ENCODE peak calls at places on chromosomes 4 and X, in four cellular contexts. S, P, N and W are unnamed samples. For H3K9me1, the result is how much of the 10 kb centered on the place peaks cover.

GRCh38 chrX:29762006-29762405 is 453.4 kb upstream of the MAGEB2 start:
- DNase-seq in P (no peak), S (no peak), N (no peak), W (no peak)

GRCh38 chrX:133745361-133745760 is 240.0 kb downstream of the GPC3 start:
- DNase-seq in P (no peak), S (no peak), N (no peak), W (no peak)

GRCh38 chrX:13151806-13152510 is 107.5 kb upstream of the FAM9C start:
- DNase-seq in N (peak), S (no peak), P (peak), W (no peak)

GRCh38 chr4:21792736-21793135 is 155.8 kb downstream of the KCNIP4 start:
- DNase-seq in N (no peak), P (no peak), S (no peak), W (no peak)

GRCh38 chr4:141851246-141851891 is 215.0 kb downstream of the IL15 start:
- DNase-seq in S (no peak), N (peak), P (no peak), W (no peak)

GRCh38 chrX:107576841-107577240 is 51.5 kb upstream of the PRPS1 start:
- DNase-seq in N (no peak), P (no peak), S (no peak), W (no peak)

GRCh38 chr4:28278676-28279075 is 1418.0 kb downstream of the STIM2 start:
- DNase-seq in P (peak), S (no peak), N (no peak), W (no peak)

GRCh38 chr4:4574792-4575191 is 32.9 kb upstream of the STX18 start:
- DNase-seq in N (peak), P (peak), S (no peak), W (no peak)

GRCh38 chr4:136637071-136637777 is 895.1 kb downstream of the PCDH18 start:
- DNase-seq in S (peak), N (peak), P (peak), W (no peak)

GRCh38 chr4:106256190-106256589 is 59.8 kb downstream of the TBCK start:
- DNase-seq in S (no peak), N (no peak), P (no peak), W (no peak)

GRCh38 chr4:8618421-8618820 is 25.9 kb downstream of the CPZ start:
- DNase-seq in P (no peak), N (no peak), S (no peak), W (no peak)

GRCh38 chr4:37562592-37562991 is 123.6 kb downstream of the RELL1 start:
- DNase-seq in N (peak), S (no peak), P (no peak), W (peak)

GRCh38 chr4:93646225-93646930 is 182.2 kb upstream of the ATOH1 start:
- DNase-seq in S (no peak), N (peak), P (no peak), W (no peak)

GRCh38 chr4:113328514-113328913 is 279.1 kb downstream of the ANK2 start:
- DNase-seq in S (peak), P (no peak), N (no peak), W (no peak)

GRCh38 chrX:51891245-51891644 is 2.2 kb upstream of the MAGED1 start:
- DNase-seq in P (no peak), S (no peak), N (no peak), W (no peak)

GRCh38 chr4:40916880-40917279 is 167.1 kb downstream of the NSUN7 start:
- DNase-seq in S (peak), P (peak), N (no peak), W (no peak)
- H3K9ac ChIP-seq in S (no peak), P (no peak), N (no peak), W (no peak)

DNA sequence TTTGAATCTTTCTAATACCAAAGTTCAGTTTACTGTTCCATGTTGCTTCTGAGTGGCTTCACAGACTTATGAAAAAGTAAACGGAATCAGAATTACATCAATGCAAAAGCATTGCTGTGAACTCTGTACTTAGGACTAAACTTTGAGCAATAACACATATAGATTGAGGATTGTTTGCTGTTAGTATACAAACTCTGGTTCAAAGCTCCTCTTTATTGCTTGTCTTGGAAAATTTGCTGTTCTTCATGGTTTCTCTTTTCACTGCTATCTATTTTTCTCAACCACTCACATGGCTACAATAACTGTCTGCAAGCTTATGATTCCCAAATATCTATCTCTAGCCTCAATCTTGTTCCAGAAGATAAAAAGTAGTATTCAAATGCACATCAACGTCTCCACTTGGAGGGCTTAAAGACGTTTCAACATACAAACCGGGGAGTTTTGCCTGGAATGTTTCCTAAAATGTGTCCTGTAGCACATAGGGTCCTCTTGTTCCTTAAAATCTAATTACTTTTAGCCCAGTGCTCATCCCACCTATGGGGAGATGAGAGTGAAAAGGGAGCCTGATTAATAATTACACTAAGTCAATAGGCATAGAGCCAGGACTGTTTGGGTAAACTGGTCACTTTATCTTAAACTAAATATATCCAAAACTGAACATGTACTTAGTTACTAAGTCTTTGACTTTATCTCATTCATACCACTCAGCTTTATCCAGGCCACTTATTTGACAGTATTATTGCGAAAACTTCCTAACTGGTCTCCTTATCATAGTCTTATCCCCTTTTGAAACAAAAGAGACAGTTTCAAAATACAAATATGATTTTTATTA is 3.6 kb upstream of the AFP start:
- DNase-seq in N (no peak), P (no peak), S (no peak), W (no peak)
- H3K27ac ChIP-seq in N (no peak), P (no peak), S (no peak), W (no peak)

GRCh38 chr4:74292111-74292870 is 16.0 kb upstream of the EPGN start:
- DNase-seq in S (no peak), P (no peak), N (peak), W (no peak)
- H3K9me1 ChIP-seq in S (under half), P (under half), N (under half), W (under half)

GRCh38 chr4:184408711-184409081 is 65.7 kb downstream of the IRF2 start:
- DNase-seq in N (no peak), P (no peak), S (no peak), W (no peak)
- H3K9ac ChIP-seq in N (no peak), P (no peak), S (no peak), W (no peak)

DNA sequence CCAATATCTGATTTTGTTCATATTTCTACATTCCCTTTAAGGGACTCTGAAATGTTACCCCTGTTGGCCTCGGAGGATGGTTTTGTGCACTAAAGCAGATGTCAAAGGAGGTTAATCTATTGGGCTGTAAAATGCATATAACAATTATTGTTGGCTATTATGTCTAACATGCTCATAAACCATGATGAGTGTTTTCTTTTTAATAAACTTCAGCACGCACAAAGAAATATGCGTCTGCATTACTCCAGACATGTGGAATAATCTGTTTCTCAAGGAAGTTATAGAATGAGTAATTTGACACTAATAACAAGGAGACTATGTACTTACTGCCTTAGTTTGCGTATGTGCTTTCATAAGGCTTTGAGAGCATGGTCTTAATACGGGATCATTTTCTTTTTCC is 89.9 kb downstream of the KLHL8 start:
- DNase-seq in N (no peak), S (no peak), P (no peak), W (no peak)
- H3K27ac ChIP-seq in N (no peak), S (no peak), P (no peak), W (no peak)

GRCh38 chrX:135481696-135482179 is 38.7 kb upstream of the INTS6L start:
- DNase-seq in P (no peak), S (no peak), N (no peak), W (no peak)

GRCh38 chrX:135476378-135476777 is 44.1 kb upstream of the INTS6L start:
- DNase-seq in N (no peak), P (no peak), S (no peak), W (no peak)

GRCh38 chrX:135484636-135485289 is 35.7 kb upstream of the INTS6L start:
- DNase-seq in P (peak), N (peak), S (peak), W (no peak)

GRCh38 chrX:135477576-135477975 is 42.9 kb upstream of the INTS6L start:
- DNase-seq in N (peak), S (peak), P (peak), W (no peak)

DNA sequence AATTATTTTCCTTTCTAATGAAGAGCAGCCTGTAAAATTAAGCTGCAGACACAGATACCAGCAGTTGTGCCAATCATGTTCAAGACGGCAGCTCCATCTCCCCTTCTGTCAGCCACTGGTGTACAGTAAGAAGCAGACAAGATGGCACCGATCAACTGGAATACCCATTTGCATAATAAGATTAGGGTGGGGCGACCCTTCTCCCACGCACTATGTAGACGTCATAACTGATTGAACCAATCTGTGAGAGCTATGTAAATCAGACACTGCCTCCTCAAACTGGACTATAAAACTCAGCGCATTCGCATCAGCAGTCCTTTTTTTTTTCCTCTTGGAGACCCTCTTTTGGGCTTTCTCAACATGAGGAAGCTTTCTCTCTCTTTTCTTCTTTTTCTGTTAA is 40.4 kb upstream of the INTS6L start:
- DNase-seq in S (peak), N (no peak), P (no peak), W (no peak)
- H3K9me1 ChIP-seq in S (under half), N (under half), P (under half), W (under half)